ENCODE peak calls at places on chromosomes 4 and X, in eight cellular contexts. E, G, K, I, A, C, B and M are unnamed samples.

GRCh38 chrX:115584715-115585114 is 23.7 kb downstream of the PLS3 start:
- DNase-seq in E (no peak), G (peak; percentile 36), K (no peak), I (peak; percentile 78), A (no peak), C (no peak), B (no peak), M (no peak)

GRCh38 chr4:4306920-4307319 is 16.9 kb downstream of the ZBTB49 start:
- DNase-seq in E (no peak), G (no peak), K (no peak), I (no peak), A (no peak), C (no peak), B (no peak), M (no peak)

GRCh38 chr4:6693274-6694176 is at the start of gene S100P:
- DNase-seq in E (no peak), G (peak; percentile 38), K (no peak), I (no peak), A (no peak), C (no peak), B (no peak), M (peak; percentile 44)

GRCh38 chr4:36388710-36389109 is 107.3 kb downstream of the DTHD1 start:
- DNase-seq in E (no peak), G (no peak), K (no peak), I (no peak), A (no peak), C (no peak), B (no peak), M (no peak)

GRCh38 chr4:37717575-37717974 is 31.4 kb upstream of the RELL1 start:
- DNase-seq in E (no peak), G (peak; percentile 93), K (no peak), I (peak; percentile 93), A (no peak), C (no peak), B (no peak), M (peak; percentile 51)

GRCh38 chr4:22488136-22488535 is 27.7 kb downstream of the ADGRA3 start:
- DNase-seq in E (no peak), G (no peak), K (no peak), I (no peak), A (no peak), C (no peak), B (no peak), M (no peak)

GRCh38 chr4:176563591-176563990 is 229.1 kb downstream of the VEGFC start:
- DNase-seq in E (no peak), G (peak; percentile 71), K (no peak), I (peak; percentile 76), A (no peak), C (no peak), B (no peak), M (peak; percentile 35)

GRCh38 chr4:144174401-144175067 is 34.0 kb upstream of the GYPA start:
- DNase-seq in E (no peak), G (peak; percentile 60), K (no peak), I (peak; percentile 69), A (no peak), C (peak; percentile 10), B (no peak), M (peak; percentile 66)

GRCh38 chr4:139642364-139642763 is 23.3 kb upstream of the MGST2 start:
- DNase-seq in E (no peak), G (peak; percentile 61), K (no peak), I (peak; percentile 58), A (no peak), C (no peak), B (no peak), M (no peak)

GRCh38 chr4:157080605-157081004 is 4.7 kb downstream of the GLRB start:
- DNase-seq in E (no peak), G (no peak), K (no peak), I (no peak), A (no peak), C (no peak), B (no peak), M (no peak)

GRCh38 chrX:53239474-53239873 is 14.5 kb upstream of the KDM5C start:
- DNase-seq in E (peak; percentile 48), G (no peak), K (no peak), I (peak; percentile 40), A (no peak), C (no peak), B (no peak), M (peak; percentile 10)
- TF ChIP-seq CTCF in E (no peak), G (no peak), K (peak; percentile 39), I (peak; percentile 45), A (peak; percentile 21), C (no peak), B (no peak), M (no peak)

GRCh38 chrX:132171478-132171877 is 43.7 kb upstream of the FRMD7 start:
- DNase-seq in E (no peak), G (no peak), K (no peak), I (no peak), A (no peak), C (no peak), B (no peak), M (peak; percentile 8)
- TF ChIP-seq CTCF in E (no peak), G (no peak), K (no peak), I (no peak), A (no peak), C (no peak), B (no peak), M (no peak)

GRCh38 chrX:133403984-133404383 is 11.3 kb downstream of the GPC4 start:
- DNase-seq in E (no peak), G (no peak), K (no peak), I (no peak), A (no peak), C (no peak), B (no peak), M (no peak)

GRCh38 chrX:133401539-133401938 is 13.8 kb downstream of the GPC4 start:
- DNase-seq in E (no peak), G (no peak), K (no peak), I (peak; percentile 24), A (no peak), C (no peak), B (no peak), M (no peak)

GRCh38 chrX:133402042-133402453 is 13.2 kb downstream of the GPC4 start:
- DNase-seq in E (no peak), G (peak; percentile 30), K (no peak), I (peak; percentile 82), A (no peak), C (no peak), B (no peak), M (peak; percentile 44)

GRCh38 chrX:133402830-133403625 is 12.3 kb downstream of the GPC4 start:
- DNase-seq in E (no peak), G (no peak), K (no peak), I (no peak), A (no peak), C (no peak), B (no peak), M (no peak)

DNA sequence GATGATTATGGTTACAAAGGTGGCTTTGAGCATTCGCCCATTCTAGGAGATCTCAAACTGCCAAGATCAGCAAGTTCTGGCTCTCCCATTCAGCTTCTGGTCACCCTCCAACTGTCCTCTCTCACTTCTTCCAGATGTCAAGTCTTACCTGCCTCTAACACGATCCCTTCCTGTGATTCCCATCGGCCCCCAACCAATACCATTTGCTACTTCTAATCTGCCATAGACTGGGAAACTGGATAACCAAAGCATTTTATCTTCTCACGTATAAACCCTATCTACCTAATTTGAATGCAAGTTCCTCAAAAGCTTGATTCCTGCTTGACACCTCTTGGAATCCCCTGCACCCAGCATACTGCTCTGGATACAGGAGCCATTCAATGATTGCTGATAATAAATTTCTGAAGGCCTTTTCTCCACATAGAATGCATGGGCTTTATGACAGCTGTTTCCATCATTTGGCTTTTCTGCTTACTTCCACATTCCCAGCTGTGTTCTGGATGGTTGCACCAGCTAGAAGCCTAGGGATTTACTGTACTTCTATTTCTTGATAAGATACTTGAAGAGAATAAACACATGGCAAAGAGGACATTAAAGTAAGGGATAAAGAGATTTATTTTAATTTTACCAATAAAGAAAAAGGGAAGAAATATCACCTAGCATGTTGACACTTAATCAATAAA is 9.7 kb downstream of the GPC4 start:
- DNase-seq in E (no peak), G (no peak), K (no peak), I (no peak), A (no peak), C (no peak), B (no peak), M (no peak)
- TF ChIP-seq CTCF in E (no peak), G (no peak), K (no peak), I (no peak), A (no peak), C (no peak), B (no peak), M (no peak)

DNA sequence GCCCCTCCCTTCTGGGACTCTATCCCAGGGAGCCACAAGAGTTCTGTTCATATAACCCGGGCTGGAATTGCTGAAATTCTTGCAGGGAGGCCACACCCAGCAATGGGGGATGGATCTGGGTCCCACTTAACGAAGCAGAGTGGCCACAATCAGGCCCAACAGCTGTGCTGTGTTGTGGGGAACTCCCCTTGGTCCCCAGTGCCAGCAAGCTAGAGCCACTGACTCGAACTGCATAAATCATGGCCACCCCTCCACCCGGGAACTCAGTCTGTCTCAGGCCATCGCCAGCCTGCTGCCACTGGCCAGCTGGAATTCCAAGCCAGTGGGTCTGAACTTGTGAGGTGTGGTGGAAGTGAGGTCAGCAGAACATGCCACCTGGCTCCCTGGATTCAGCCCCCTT is 111.1 kb downstream of the KLF8 start:
- DNase-seq in E (no peak), G (no peak), K (no peak), I (no peak), A (no peak), C (no peak), B (no peak), M (no peak)
- TF ChIP-seq CTCF in E (no peak), G (no peak), K (no peak), I (no peak), A (no peak), C (no peak), B (no peak), M (no peak)

GRCh38 chrX:18898091-18898490 is 85.8 kb downstream of the PHKA2 start:
- DNase-seq in E (no peak), G (no peak), K (no peak), I (no peak), A (no peak), C (no peak), B (no peak), M (no peak)

GRCh38 chrX:18897611-18898010 is 86.3 kb downstream of the PHKA2 start:
- DNase-seq in E (no peak), G (no peak), K (no peak), I (no peak), A (no peak), C (no peak), B (no peak), M (no peak)

GRCh38 chrX:18900401-18900976 is 83.4 kb downstream of the PHKA2 start:
- DNase-seq in E (no peak), G (no peak), K (no peak), I (no peak), A (no peak), C (no peak), B (no peak), M (no peak)

GRCh38 chrX:18898517-18898916 is 85.4 kb downstream of the PHKA2 start:
- DNase-seq in E (no peak), G (no peak), K (no peak), I (no peak), A (no peak), C (no peak), B (no peak), M (no peak)

GRCh38 chrX:18899796-18900380 is 84.0 kb downstream of the PHKA2 start:
- DNase-seq in E (peak; percentile 34), G (no peak), K (no peak), I (peak; percentile 11), A (no peak), C (no peak), B (no peak), M (no peak)
- TF ChIP-seq CTCF in E (no peak), G (peak; percentile 8), K (no peak), I (peak; percentile 22), A (peak; percentile 51), C (peak; percentile 6), B (peak; percentile 33), M (no peak)

GRCh38 chr4:136150046-136150445 is 1382.2 kb downstream of the PCDH18 start:
- DNase-seq in E (no peak), G (no peak), K (no peak), I (no peak), A (no peak), C (no peak), B (no peak), M (no peak)
- TF ChIP-seq CTCF in E (no peak), G (no peak), K (no peak), I (no peak), A (no peak), C (no peak), B (no peak), M (no peak)